ENCODE peak calls at places on chromosome 11, in four cellular contexts. H, C, E and B are unnamed samples.
A peak's percentile ranks its signal among the peaks of the same experiment; 100 is the strongest.

GRCh38 chr11:108599978-108600377 is 6.4 kb upstream of the EXPH5 start:
- DNase-seq in H (no peak), E (no peak), C (no peak), B (no peak)

GRCh38 chr11:28009383-28009782 is 98.6 kb downstream of the KIF18A start:
- DNase-seq in C (no peak), E (no peak), H (no peak), B (no peak)

GRCh38 chr11:114291381-114291780 is 4.8 kb upstream of the NNMT start:
- DNase-seq in C (no peak), H (no peak), E (no peak), B (no peak)

GRCh38 chr11:67632175-67632981 is 2.6 kb upstream of the NUDT8 start:
- DNase-seq in E (peak; percentile 88), H (no peak), C (no peak), B (no peak)

GRCh38 chr11:35247428-35247827 is 108.5 kb downstream of the CD44 start:
- DNase-seq in E (no peak), C (no peak), H (no peak), B (no peak)

GRCh38 chr11:14746857-14747256 is 103.3 kb downstream of the PDE3B start:
- DNase-seq in C (no peak), E (no peak), H (no peak), B (no peak)

GRCh38 chr11:74004694-74005615 is 3.9 kb downstream of the UCP3 start:
- DNase-seq in H (peak; percentile 73), E (no peak), C (no peak), B (no peak)

GRCh38 chr11:126338346-126339055 is 17.0 kb upstream of the ST3GAL4 start:
- DNase-seq in C (no peak), H (no peak), E (no peak), B (no peak)

GRCh38 chr11:39011822-39012221 is 2413.8 kb upstream of the RAG2 start:
- DNase-seq in E (no peak), C (no peak), H (no peak), B (no peak)

GRCh38 chr11:111603633-111604130 is 1.4 kb downstream of the SIK2 start:
- DNase-seq in C (no peak), E (no peak), H (peak; percentile 17), B (no peak)

GRCh38 chr11:69694781-69695180 is 9.0 kb downstream of the FGF19 start:
- DNase-seq in E (no peak), C (no peak), H (no peak), B (no peak)

GRCh38 chr11:134497586-134497985 is 85.5 kb upstream of the B3GAT1 start:
- DNase-seq in H (no peak), E (no peak), C (no peak), B (no peak)

GRCh38 chr11:134173296-134173695 is 50.5 kb downstream of the NCAPD3 start:
- DNase-seq in E (no peak), H (no peak), C (no peak), B (no peak)

GRCh38 chr11:35303596-35304392 is 115.6 kb downstream of the SLC1A2 start:
- DNase-seq in H (no peak), C (no peak), E (peak; percentile 63), B (no peak)

GRCh38 chr11:58070585-58070984 is 39.8 kb downstream of the OR6Q1 start:
- DNase-seq in E (no peak), C (no peak), H (no peak), B (no peak)

GRCh38 chr11:68583047-68583446 is 101.3 kb upstream of the GAL start:
- DNase-seq in H (no peak), C (no peak), E (no peak), B (no peak)

GRCh38 chr11:72173291-72173690 is 18.6 kb upstream of the FOLR1 start:
- DNase-seq in H (no peak), E (no peak), C (no peak), B (no peak)

GRCh38 chr11:125591659-125592304 is 870 bp upstream of the STT3A start:
- DNase-seq in E (peak; percentile 45), H (peak; percentile 59), C (peak; percentile 47), B (peak; percentile 55)

GRCh38 chr11:69463181-69463891 is 18.1 kb upstream of the LINC01488 start:
- DNase-seq in C (peak; percentile 57), H (no peak), E (peak; percentile 62), B (peak; percentile 36)

GRCh38 chr11:112786196-112786595 is 175.0 kb upstream of the NCAM1 start:
- DNase-seq in H (no peak), C (no peak), E (no peak), B (no peak)

GRCh38 chr11:43681543-43681942 is 1.0 kb downstream of the HSD17B12 start:
- DNase-seq in E (no peak), C (no peak), H (no peak), B (no peak)

GRCh38 chr11:65906602-65907001 is 6.4 kb upstream of the FOSL1 start:
- DNase-seq in E (no peak), C (no peak), H (no peak), B (no peak)

GRCh38 chr11:120462825-120463224 is 48.7 kb upstream of the GRIK4 start:
- DNase-seq in E (no peak), H (no peak), C (no peak), B (no peak)

GRCh38 chr11:34501500-34501899 is 12.1 kb downstream of the ELF5 start:
- DNase-seq in E (no peak), H (no peak), C (no peak), B (no peak)

GRCh38 chr11:76266701-76267100 is 60.4 kb upstream of the WNT11 start:
- DNase-seq in E (no peak), H (no peak), C (no peak), B (no peak)

GRCh38 chr11:80980221-80980620 is 1539.4 kb upstream of the TENM4 start:
- DNase-seq in H (no peak), E (no peak), C (no peak), B (no peak)

GRCh38 chr11:35593143-35593542 is 25.1 kb upstream of the FJX1 start:
- DNase-seq in C (no peak), H (no peak), E (no peak), B (no peak)

GRCh38 chr11:95352733-95353346 is 121.8 kb upstream of the SESN3 start:
- DNase-seq in E (no peak), C (no peak), H (no peak), B (no peak)

GRCh38 chr11:58905141-58905715 is 34.1 kb upstream of the GLYATL1 start:
- DNase-seq in C (peak; percentile 75), H (no peak), E (peak; percentile 59), B (peak; percentile 62)

GRCh38 chr11:99260696-99261095 is 239.9 kb downstream of the CNTN5 start:
- DNase-seq in H (no peak), E (no peak), C (no peak), B (no peak)

GRCh38 chr11:75352417-75353206 is 1.2 kb upstream of the ARRB1 start:
- DNase-seq in H (peak; percentile 81), E (no peak), C (no peak), B (no peak)

DNA sequence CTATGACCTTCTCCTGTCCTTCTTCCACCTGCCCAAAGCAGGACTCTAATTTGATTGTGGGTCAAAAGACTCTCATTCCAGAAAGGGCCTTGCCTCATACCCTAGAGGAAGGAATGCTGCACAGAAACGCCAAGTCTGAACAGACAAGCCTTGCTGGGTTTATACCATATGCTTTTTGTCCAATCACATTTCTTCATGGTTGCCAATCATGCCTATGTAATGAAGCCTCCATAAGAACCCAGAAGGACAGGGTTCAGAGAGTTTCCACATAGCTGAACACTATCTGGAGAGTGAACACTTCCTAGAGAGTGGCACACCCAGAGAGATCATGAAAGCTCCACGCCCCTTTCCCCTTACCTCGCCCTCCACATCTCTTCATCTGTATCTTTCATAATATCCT is 4.8 kb upstream of the SAA2 start:
- DNase-seq in C (no peak), H (no peak), E (no peak), B (no peak)
- TF ChIP-seq CTCF in C (no peak), H (no peak), E (no peak), B (no peak)

GRCh38 chr11:45662096-45662664 is 3.2 kb downstream of the CHST1 start:
- DNase-seq in H (no peak), E (no peak), C (peak; percentile 49), B (no peak)

GRCh38 chr11:45661417-45662055 is 3.9 kb downstream of the CHST1 start:
- DNase-seq in C (no peak), H (no peak), E (no peak), B (no peak)

GRCh38 chr11:45659818-45660160 is 5.6 kb downstream of the CHST1 start:
- DNase-seq in C (no peak), E (no peak), H (no peak), B (no peak)

GRCh38 chr11:45659031-45659817 is 6.2 kb downstream of the CHST1 start:
- DNase-seq in E (no peak), C (no peak), H (no peak), B (no peak)

GRCh38 chr11:45660717-45661416 is 4.6 kb downstream of the CHST1 start:
- DNase-seq in H (no peak), C (peak; percentile 41), E (no peak), B (no peak)
- TF ChIP-seq CTCF in H (no peak), C (no peak), E (no peak), B (no peak)

GRCh38 chr11:118522571-118523072 is 4.7 kb upstream of the TTC36 start:
- DNase-seq in E (no peak), H (no peak), C (no peak), B (peak; percentile 21)
- TF ChIP-seq CTCF in E (peak; percentile 11), H (no peak), C (no peak), B (peak; percentile 25)

GRCh38 chr11:103202048-103202651 is 92.9 kb downstream of the DYNC2H1 start:
- DNase-seq in H (no peak), C (no peak), E (no peak), B (no peak)
- TF ChIP-seq CTCF in H (no peak), C (peak; percentile 26), E (peak; percentile 34), B (peak; percentile 56)

DNA sequence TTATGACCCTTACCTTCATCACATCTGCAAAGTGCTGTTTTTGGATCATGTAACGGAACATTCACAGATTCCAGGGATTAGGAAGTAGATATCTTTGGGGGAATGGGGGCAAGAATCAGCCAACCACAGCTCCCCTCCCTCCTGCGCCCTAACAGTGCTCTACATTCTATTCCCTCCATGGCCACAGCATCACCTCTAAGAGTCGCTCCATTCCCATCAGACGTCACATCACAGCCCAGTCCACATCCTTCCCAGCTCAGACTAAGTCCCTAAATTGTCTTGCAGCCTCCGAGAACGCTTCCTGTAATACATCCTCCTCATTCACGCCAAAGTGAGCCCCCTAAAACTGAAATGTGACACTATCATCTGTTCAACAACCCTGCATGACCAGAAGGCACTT is 5.9 kb downstream of the SCGB1D1 start:
- DNase-seq in H (no peak), E (no peak), C (no peak), B (no peak)
- TF ChIP-seq CTCF in H (no peak), E (no peak), C (no peak), B (no peak)

DNA sequence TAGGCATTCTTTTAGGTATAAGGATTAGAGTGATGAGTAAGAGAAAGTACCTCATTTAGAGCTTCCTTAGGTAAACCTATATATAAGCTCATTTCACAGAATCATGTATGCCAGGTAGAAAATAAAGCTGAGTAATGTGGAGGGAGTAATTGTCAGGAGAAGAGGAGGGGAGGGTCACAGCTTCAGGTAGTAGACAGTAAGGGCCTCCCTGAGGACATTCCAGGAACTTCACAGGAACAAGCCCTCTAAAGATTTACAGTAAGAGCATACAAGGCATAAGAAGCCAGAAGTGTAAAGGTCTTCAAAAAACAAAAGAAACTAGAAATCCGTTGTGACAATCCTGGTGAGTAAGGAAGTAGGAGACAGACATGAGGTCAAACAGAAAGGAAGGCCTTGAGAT is 57.6 kb downstream of the USP47 start:
- DNase-seq in E (no peak), C (no peak), H (no peak), B (no peak)
- TF ChIP-seq CTCF in E (no peak), C (no peak), H (no peak), B (no peak)